ENCODE peak calls at places on chromosomes 1 and 21, in four cellular contexts. V is ovary; Q is stimulated activated CD4-positive, alpha-beta T cell treated with anti-CD3 and anti-CD28 coated beads, TNF-alpha, amount 100 ng/mL, for 1 hour; U is substantia nigra. I is an unnamed sample.

GRCh38 chr21:16194851-16195251 is 465.1 kb downstream of the USP25 start:
- DNase-seq in V (no peak), Q (no peak), U (no peak), I (no peak)

GRCh38 chr1:116286541-116286971 is 86.5 kb upstream of the ATP1A1 start:
- DNase-seq in V (no peak), Q (no peak), U (no peak), I (no peak)

GRCh38 chr1:172671591-172671990 is 12.7 kb downstream of the FASLG start:
- DNase-seq in V (no peak), Q (no peak), U (no peak), I (no peak)

GRCh38 chr1:44811714-44812151 is 3.4 kb downstream of the BTBD19 start:
- DNase-seq in V (peak; percentile 36), Q (no peak), U (no peak), I (no peak)

GRCh38 chr1:177044390-177044789 is 120.1 kb downstream of the ASTN1 start:
- DNase-seq in V (no peak), Q (no peak), U (no peak), I (no peak)

GRCh38 chr1:86419277-86419903 is 4.6 kb upstream of the CLCA2 start:
- DNase-seq in V (no peak), Q (no peak), U (no peak), I (no peak)

GRCh38 chr1:108000620-108001105 is 35.7 kb upstream of the VAV3 start:
- DNase-seq in V (peak; percentile 26), Q (no peak), U (no peak), I (no peak)

GRCh38 chr21:35111531-35111930 is 62.4 kb upstream of the RUNX1 start:
- DNase-seq in V (no peak), Q (no peak), U (no peak), I (no peak)

GRCh38 chr1:178564086-178564782 is 51.3 kb downstream of the TEX35 start:
- DNase-seq in V (no peak), Q (no peak), U (no peak), I (no peak)

GRCh38 chr1:67522001-67522441 is 91.8 kb upstream of the SERBP1 start:
- DNase-seq in V (no peak), Q (no peak), U (no peak), I (no peak)

GRCh38 chr21:15617968-15618367 is 111.8 kb upstream of the USP25 start:
- DNase-seq in V (no peak), Q (no peak), U (no peak), I (no peak)

GRCh38 chr1:234969630-234970370 is 158.8 kb downstream of the TOMM20 start:
- DNase-seq in V (peak; percentile 79), Q (no peak), U (peak; percentile 65), I (peak; percentile 49)

GRCh38 chr1:239814306-239814881 is 277.3 kb upstream of the FMN2 start:
- DNase-seq in V (peak; percentile 33), Q (no peak), U (no peak), I (no peak)

GRCh38 chr1:114033219-114033706 is 54.0 kb downstream of the OLFML3 start:
- DNase-seq in V (no peak), Q (no peak), U (no peak), I (no peak)

GRCh38 chr1:112393634-112393976 is 2.4 kb upstream of the CTTNBP2NL start:
- DNase-seq in V (no peak), Q (no peak), U (no peak), I (no peak)

GRCh38 chr1:19177811-19178210 is 32.3 kb downstream of the UBR4 start:
- DNase-seq in V (no peak), Q (no peak), U (no peak), I (no peak)

I was measured in gastrocnemius medialis.